ENCODE peak calls at places on chromosomes 7 and 10, in four cellular contexts. V is H1, W is HepG2, Y is SK-N-SH. P is an unnamed sample.

GRCh38 chr10:103273026-103273425 is 3.9 kb upstream of the INA start:
- DNase-seq in V (no peak), W (no peak), Y (no peak), P (no peak)

GRCh38 chr7:151923097-151923876 is 33.0 kb upstream of the GALNTL5 start:
- DNase-seq in V (no peak), W (no peak), Y (no peak), P (peak; percentile 85)

GRCh38 chr7:131231381-131232220 is 96.1 kb upstream of the MKLN1 start:
- DNase-seq in V (no peak), W (no peak), Y (no peak), P (peak; percentile 78)

GRCh38 chr7:132475669-132476116 is 100.6 kb downstream of the PLXNA4 start:
- DNase-seq in V (peak; percentile 54), W (no peak), Y (peak; percentile 71), P (no peak)

GRCh38 chr7:100510437-100511239 is 26.9 kb downstream of the NYAP1 start:
- DNase-seq in V (no peak), W (no peak), Y (no peak), P (no peak)

GRCh38 chr7:134024729-134025128 is 102.4 kb upstream of the LRGUK start:
- DNase-seq in V (no peak), W (no peak), Y (peak; percentile 30), P (no peak)

GRCh38 chr10:30387646-30388243 is 38.7 kb upstream of the MTPAP start:
- DNase-seq in V (no peak), W (peak; percentile 35), Y (no peak), P (no peak)

GRCh38 chr7:148664319-148664718 is 34.4 kb upstream of the CUL1 start:
- DNase-seq in V (no peak), W (no peak), Y (no peak), P (no peak)

GRCh38 chr10:64977912-64978311 is 1456.7 kb downstream of the REEP3 start:
- DNase-seq in V (no peak), W (no peak), Y (no peak), P (no peak)

GRCh38 chr10:65030263-65030662 is 1509.1 kb downstream of the REEP3 start:
- DNase-seq in V (no peak), W (no peak), Y (no peak), P (no peak)

GRCh38 chr7:42479452-42480303 is 242.7 kb upstream of the GLI3 start:
- DNase-seq in V (no peak), W (no peak), Y (no peak), P (no peak)

GRCh38 chr7:139915864-139916716 is 87.0 kb downstream of the TBXAS1 start:
- DNase-seq in V (no peak), W (no peak), Y (peak; percentile 23), P (peak; percentile 75)

GRCh38 chr7:37031571-37032257 is 307.4 kb upstream of the AOAH start:
- DNase-seq in V (no peak), W (peak; percentile 97), Y (no peak), P (peak; percentile 61)

GRCh38 chr7:260441-261281 is 29.3 kb upstream of the FOXL3 start:
- DNase-seq in V (no peak), W (no peak), Y (no peak), P (no peak)

GRCh38 chr7:151233111-151233701 is 923 bp downstream of the CHPF2 start:
- DNase-seq in V (no peak), W (peak; percentile 45), Y (peak; percentile 82), P (peak; percentile 57)

GRCh38 chr10:59561397-59562121 is 148.1 kb downstream of the SLC16A9 start:
- DNase-seq in V (no peak), W (no peak), Y (no peak), P (no peak)

DNA sequence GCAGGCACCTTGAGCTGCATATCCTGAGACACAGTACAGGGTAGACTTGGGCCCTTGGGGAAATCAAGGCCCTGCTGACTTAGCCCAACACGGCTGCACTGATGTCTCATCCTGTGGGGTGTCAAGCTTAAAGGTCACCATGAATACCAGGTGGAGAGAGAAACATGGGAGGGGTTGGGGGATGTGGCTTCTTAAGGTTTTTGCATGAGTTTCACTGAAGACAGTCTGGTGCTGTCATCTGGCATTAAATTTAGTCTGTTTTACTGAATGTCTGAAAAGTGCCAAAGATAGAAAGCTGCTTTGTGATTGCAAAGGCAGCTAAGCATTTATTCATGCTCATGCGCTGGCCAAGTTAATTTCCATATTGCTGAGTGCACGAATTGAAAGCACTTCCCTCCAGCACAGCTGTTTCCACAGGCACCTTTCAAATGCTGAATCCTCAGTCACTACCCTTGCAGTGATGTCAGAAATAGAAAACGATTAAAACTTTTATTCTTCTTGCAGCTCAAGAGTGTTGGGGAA is 102.1 kb downstream of the OSBPL3 start:
- DNase-seq in V (no peak), W (no peak), Y (no peak), P (no peak)
- TF ChIP-seq POLR2AphosphoS5 in V (no peak), W (no peak), Y (no peak), P (no peak)

DNA sequence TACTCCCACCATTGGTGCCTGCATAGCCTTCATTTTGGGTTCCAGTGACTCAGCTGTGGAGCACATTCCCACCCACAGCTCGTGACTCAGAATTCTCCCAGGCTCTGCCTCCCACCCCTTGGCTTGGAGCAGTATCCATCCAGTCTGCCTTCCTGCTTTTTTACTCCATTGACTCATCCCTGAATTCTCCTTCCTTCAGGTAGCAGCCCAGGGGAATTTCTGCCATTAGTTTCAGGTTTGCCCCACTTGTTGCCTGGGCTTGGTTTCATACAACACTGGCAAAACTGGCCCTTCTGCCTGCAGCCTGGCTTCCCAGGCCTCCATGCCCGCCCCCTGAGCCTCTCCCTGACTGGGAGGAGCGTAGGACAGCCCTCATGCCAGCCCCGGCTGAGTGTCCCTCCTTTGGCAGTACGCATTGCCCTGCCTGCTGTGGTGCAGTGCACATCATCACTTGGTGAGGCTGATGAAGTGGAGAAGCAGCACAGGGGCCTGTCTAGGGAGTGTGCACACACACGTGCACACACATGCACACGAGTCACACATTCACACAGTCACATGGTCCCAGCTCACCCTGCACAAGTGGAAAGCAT is 55.0 kb downstream of the SNX10 start:
- DNase-seq in V (no peak), W (no peak), Y (no peak), P (no peak)
- TF ChIP-seq GABPA in V (no peak), W (no peak), Y (no peak), P (no peak)

GRCh38 chr10:112949875-112950507 is at the start of gene TCF7L2:
- DNase-seq in V (peak; percentile 90), W (peak; percentile 98), Y (peak; percentile 91), P (peak; percentile 90)

GRCh38 chr10:112950714-112951348 is 784 bp downstream of the TCF7L2 start:
- DNase-seq in V (no peak), W (no peak), Y (peak; percentile 60), P (peak; percentile 39)

GRCh38 chr10:112946649-112947048 is 3.4 kb upstream of the TCF7L2 start:
- DNase-seq in V (no peak), W (no peak), Y (no peak), P (no peak)

GRCh38 chr10:112951349-112952281 is 1.6 kb downstream of the TCF7L2 start:
- DNase-seq in V (peak; percentile 76), W (peak; percentile 86), Y (peak; percentile 75), P (peak; percentile 67)

GRCh38 chr10:112949128-112949823 is 771 bp upstream of the TCF7L2 start:
- DNase-seq in V (no peak), W (peak; percentile 59), Y (no peak), P (no peak)
- TF ChIP-seq POLR2AphosphoS5 in V (no peak), W (no peak), Y (no peak), P (no peak)

GRCh38 chr7:102421706-102422105 is 11.7 kb upstream of the ORAI2 start:
- DNase-seq in V (no peak), W (no peak), Y (no peak), P (no peak)
- TF ChIP-seq GABPA in V (no peak), W (no peak), Y (no peak), P (no peak)

GRCh38 chr10:74903491-74903890 is 77.1 kb downstream of the KAT6B start:
- DNase-seq in V (no peak), W (no peak), Y (no peak), P (no peak)
- TF ChIP-seq POLR2AphosphoS5 in V (no peak), W (no peak), Y (no peak), P (no peak)

GRCh38 chr7:17530249-17530648 is 231.8 kb downstream of the AHR start:
- DNase-seq in V (no peak), W (no peak), Y (no peak), P (no peak)
- TF ChIP-seq GABPA in V (no peak), W (no peak), Y (no peak), P (no peak)

DNA sequence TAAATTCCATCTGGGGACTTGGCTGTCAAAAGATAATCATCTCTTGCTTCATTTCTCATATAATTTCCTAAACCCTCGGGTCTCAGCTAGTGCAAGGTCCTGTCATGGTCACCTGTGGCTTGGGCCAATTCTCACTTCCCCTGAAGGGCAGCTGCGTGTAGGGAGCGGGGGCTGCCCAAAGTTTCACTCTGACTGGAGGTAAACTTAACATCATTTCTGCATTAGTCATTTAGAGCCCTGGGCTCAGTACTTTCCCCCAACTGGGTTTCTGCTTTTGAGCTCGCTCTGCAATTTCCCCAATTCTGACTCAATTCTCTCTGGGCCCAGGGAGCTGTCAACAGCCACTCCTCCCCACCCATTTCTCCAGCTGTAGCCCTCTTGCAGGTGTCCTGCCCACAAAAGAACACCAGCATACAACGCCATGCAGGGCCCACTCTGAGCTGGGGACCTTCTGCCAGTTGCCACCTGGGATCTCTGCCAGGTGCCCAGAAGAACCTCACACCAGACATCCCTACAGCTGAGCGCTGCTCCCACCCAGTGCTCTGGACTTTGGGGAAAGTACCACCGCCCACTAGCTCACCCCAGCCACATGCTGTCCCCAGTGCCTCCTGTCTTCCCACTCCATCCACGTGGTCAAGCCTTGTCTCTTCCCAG is 37.9 kb downstream of the VOPP1 start:
- DNase-seq in V (no peak), W (peak; percentile 30), Y (no peak), P (peak; percentile 88)
- TF ChIP-seq POLR2AphosphoS5 in V (no peak), W (no peak), Y (no peak), P (peak; percentile 92)

DNA sequence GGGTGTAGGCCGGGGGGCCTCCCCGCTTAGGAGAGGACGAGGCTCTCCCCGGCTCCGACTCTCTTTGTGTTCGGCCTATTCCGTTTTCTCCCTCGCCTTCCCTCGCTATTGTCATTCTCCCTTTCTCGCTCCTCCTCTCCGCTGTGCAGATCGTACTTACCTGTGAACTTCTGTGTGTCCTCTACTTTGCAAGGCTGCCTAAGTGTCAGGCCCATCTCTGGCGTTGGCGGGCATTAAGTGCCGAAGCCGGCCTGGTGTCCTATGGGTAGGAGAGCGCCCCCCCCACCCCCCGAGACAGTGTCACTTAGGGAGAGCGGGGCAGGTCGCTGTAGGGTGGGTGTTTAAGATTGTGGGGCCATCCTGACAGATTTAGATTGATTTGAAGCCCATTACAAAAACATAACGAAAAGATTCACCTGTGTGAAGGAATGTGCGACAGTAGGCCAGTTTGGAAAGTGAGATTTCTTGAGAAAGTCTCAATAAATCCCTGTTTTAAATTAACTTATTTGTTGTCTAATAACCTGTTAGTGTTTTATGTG is 579 bp downstream of the RBM33 start:
- DNase-seq in V (no peak), W (peak; percentile 22), Y (peak; percentile 80), P (peak; percentile 18)
- TF ChIP-seq GABPA in V (no peak), W (no peak), Y (no peak), P (no peak)